ENCODE peak calls at places on chromosome 18, in seven cellular contexts. One of them, this sample, is unnamed.

GRCh38 chr18:75538727-75539126 is 111.2 kb upstream of the SMIM21 start:
- DNase-seq in K562: no peak
- DNase-seq in GM13976: no peak
- DNase-seq in endodermal cell: no peak
- DNase-seq in nephron progenitor cell: no peak
- DNase-seq in heart right ventricle: no peak
- DNase-seq in fibroblast of lung: peak; percentile 79
- DNase-seq in this sample: no peak

GRCh38 chr18:55589625-55590291 is 1.8 kb upstream of the TCF4 start:
- DNase-seq in nephron progenitor cell: peak; percentile 96
- DNase-seq in heart right ventricle: peak; percentile 98
- DNase-seq in endodermal cell: peak; percentile 98
- DNase-seq in fibroblast of lung: peak; percentile 95
- DNase-seq in GM13976: peak; percentile 66
- DNase-seq in K562: peak; percentile 85
- DNase-seq in this sample: peak; percentile 94

GRCh38 chr18:73859998-73860397 is 287.6 kb downstream of the FBXO15 start:
- DNase-seq in heart right ventricle: no peak
- DNase-seq in GM13976: no peak
- DNase-seq in nephron progenitor cell: no peak
- DNase-seq in K562: no peak
- DNase-seq in endodermal cell: no peak
- DNase-seq in fibroblast of lung: no peak
- DNase-seq in this sample: no peak

GRCh38 chr18:3526421-3527354 is 76.7 kb downstream of the TGIF1 start:
- DNase-seq in GM13976: peak; percentile 45
- DNase-seq in nephron progenitor cell: peak; percentile 9
- DNase-seq in endodermal cell: no peak
- DNase-seq in fibroblast of lung: peak; percentile 86
- DNase-seq in heart right ventricle: no peak
- DNase-seq in K562: peak; percentile 79
- DNase-seq in this sample: no peak

GRCh38 chr18:21262979-21263378 is 20.9 kb downstream of the GREB1L start:
- DNase-seq in K562: no peak
- DNase-seq in nephron progenitor cell: no peak
- DNase-seq in heart right ventricle: no peak
- DNase-seq in fibroblast of lung: peak; percentile 20
- DNase-seq in endodermal cell: no peak
- DNase-seq in GM13976: no peak
- DNase-seq in this sample: peak; percentile 64

GRCh38 chr18:79413426-79413825 is 17.7 kb downstream of the NFATC1 start:
- DNase-seq in GM13976: no peak
- DNase-seq in endodermal cell: no peak
- DNase-seq in K562: no peak
- DNase-seq in fibroblast of lung: no peak
- DNase-seq in heart right ventricle: no peak
- DNase-seq in nephron progenitor cell: no peak
- DNase-seq in this sample: no peak

GRCh38 chr18:3402962-3403585 is 46.9 kb upstream of the TGIF1 start:
- DNase-seq in fibroblast of lung: peak; percentile 31
- DNase-seq in endodermal cell: no peak
- DNase-seq in GM13976: no peak
- DNase-seq in K562: no peak
- DNase-seq in nephron progenitor cell: no peak
- DNase-seq in heart right ventricle: no peak
- DNase-seq in this sample: no peak

GRCh38 chr18:79588636-79589481 is 90.7 kb upstream of the CTDP1 start:
- DNase-seq in K562: no peak
- DNase-seq in GM13976: no peak
- DNase-seq in fibroblast of lung: peak; percentile 98
- DNase-seq in nephron progenitor cell: peak; percentile 29
- DNase-seq in heart right ventricle: peak; percentile 86
- DNase-seq in endodermal cell: peak; percentile 72
- DNase-seq in this sample: no peak

GRCh38 chr18:23725827-23726661 is 36.8 kb downstream of the LAMA3 start:
- DNase-seq in heart right ventricle: no peak
- DNase-seq in fibroblast of lung: no peak
- DNase-seq in GM13976: no peak
- DNase-seq in endodermal cell: no peak
- DNase-seq in nephron progenitor cell: no peak
- DNase-seq in K562: no peak
- DNase-seq in this sample: no peak

GRCh38 chr18:58186258-58186948 is 142.4 kb downstream of the NEDD4L start:
- DNase-seq in nephron progenitor cell: no peak
- DNase-seq in GM13976: no peak
- DNase-seq in heart right ventricle: peak; percentile 21
- DNase-seq in endodermal cell: no peak
- DNase-seq in K562: no peak
- DNase-seq in fibroblast of lung: peak; percentile 95
- DNase-seq in this sample: no peak

GRCh38 chr18:78948221-78948620 is 31.4 kb upstream of the SALL3 start:
- DNase-seq in nephron progenitor cell: no peak
- DNase-seq in endodermal cell: no peak
- DNase-seq in K562: no peak
- DNase-seq in fibroblast of lung: no peak
- DNase-seq in heart right ventricle: no peak
- DNase-seq in GM13976: no peak
- DNase-seq in this sample: no peak

GRCh38 chr18:74478316-74478715 is 17.8 kb upstream of the CNDP2 start:
- DNase-seq in fibroblast of lung: no peak
- DNase-seq in endodermal cell: no peak
- DNase-seq in nephron progenitor cell: no peak
- DNase-seq in heart right ventricle: no peak
- DNase-seq in GM13976: no peak
- DNase-seq in K562: no peak
- DNase-seq in this sample: no peak

GRCh38 chr18:22223263-22223960 is 54.0 kb downstream of the GATA6 start:
- DNase-seq in heart right ventricle: peak; percentile 59
- DNase-seq in K562: peak; percentile 64
- DNase-seq in endodermal cell: peak; percentile 85
- DNase-seq in fibroblast of lung: peak; percentile 97
- DNase-seq in GM13976: no peak
- DNase-seq in nephron progenitor cell: no peak
- DNase-seq in this sample: no peak

GRCh38 chr18:26483633-26484032 is 64.7 kb downstream of the KCTD1 start:
- DNase-seq in GM13976: no peak
- DNase-seq in fibroblast of lung: no peak
- DNase-seq in nephron progenitor cell: no peak
- DNase-seq in heart right ventricle: no peak
- DNase-seq in K562: no peak
- DNase-seq in endodermal cell: no peak
- DNase-seq in this sample: no peak

GRCh38 chr18:3265564-3266033 is 3.7 kb downstream of the MYL12B start:
- DNase-seq in fibroblast of lung: peak; percentile 67
- DNase-seq in nephron progenitor cell: no peak
- DNase-seq in GM13976: no peak
- DNase-seq in heart right ventricle: no peak
- DNase-seq in endodermal cell: no peak
- DNase-seq in K562: no peak
- DNase-seq in this sample: no peak

GRCh38 chr18:24631238-24632025 is 171.0 kb downstream of the HRH4 start:
- DNase-seq in nephron progenitor cell: no peak
- DNase-seq in GM13976: no peak
- DNase-seq in K562: no peak
- DNase-seq in heart right ventricle: peak; percentile 45
- DNase-seq in endodermal cell: peak; percentile 58
- DNase-seq in fibroblast of lung: peak; percentile 6
- DNase-seq in this sample: no peak

GRCh38 chr18:28132084-28132483 is 44.8 kb downstream of the CDH2 start:
- DNase-seq in nephron progenitor cell: no peak
- DNase-seq in heart right ventricle: no peak
- DNase-seq in GM13976: no peak
- DNase-seq in endodermal cell: no peak
- DNase-seq in K562: no peak
- DNase-seq in fibroblast of lung: no peak
- DNase-seq in this sample: no peak

GRCh38 chr18:24071779-24072178 is 57.2 kb downstream of the TTC39C start:
- DNase-seq in fibroblast of lung: no peak
- DNase-seq in endodermal cell: no peak
- DNase-seq in K562: no peak
- DNase-seq in heart right ventricle: no peak
- DNase-seq in GM13976: no peak
- DNase-seq in nephron progenitor cell: no peak
- DNase-seq in this sample: no peak

GRCh38 chr18:53004798-53005197 is 664.8 kb downstream of the DCC start:
- DNase-seq in endodermal cell: peak; percentile 42
- DNase-seq in fibroblast of lung: no peak
- DNase-seq in nephron progenitor cell: no peak
- DNase-seq in heart right ventricle: no peak
- DNase-seq in K562: no peak
- DNase-seq in GM13976: no peak
- DNase-seq in this sample: no peak

GRCh38 chr18:44882163-44882881 is 201.6 kb downstream of the SETBP1 start:
- DNase-seq in endodermal cell: no peak
- DNase-seq in heart right ventricle: peak; percentile 35
- DNase-seq in fibroblast of lung: no peak
- DNase-seq in K562: no peak
- DNase-seq in GM13976: no peak
- DNase-seq in nephron progenitor cell: no peak
- DNase-seq in this sample: no peak

GRCh38 chr18:65990174-65990690 is 239.4 kb downstream of the CDH7 start:
- DNase-seq in GM13976: no peak
- DNase-seq in nephron progenitor cell: no peak
- DNase-seq in heart right ventricle: no peak
- DNase-seq in endodermal cell: no peak
- DNase-seq in fibroblast of lung: no peak
- DNase-seq in K562: no peak
- DNase-seq in this sample: no peak

GRCh38 chr18:22214731-22215528 is 45.5 kb downstream of the GATA6 start:
- DNase-seq in heart right ventricle: no peak
- DNase-seq in fibroblast of lung: peak; percentile 41
- DNase-seq in endodermal cell: no peak
- DNase-seq in K562: no peak
- DNase-seq in GM13976: no peak
- DNase-seq in nephron progenitor cell: no peak
- DNase-seq in this sample: no peak

GRCh38 chr18:21997207-21998143 is 171.9 kb upstream of the GATA6 start:
- DNase-seq in GM13976: peak; percentile 71
- DNase-seq in K562: peak; percentile 68
- DNase-seq in fibroblast of lung: peak; percentile 34
- DNase-seq in endodermal cell: peak; percentile 67
- DNase-seq in nephron progenitor cell: no peak
- DNase-seq in heart right ventricle: peak; percentile 20
- DNase-seq in this sample: peak; percentile 20

GRCh38 chr18:57744211-57744694 is 58.9 kb downstream of the ATP8B1 start:
- DNase-seq in heart right ventricle: peak; percentile 14
- DNase-seq in fibroblast of lung: peak; percentile 53
- DNase-seq in GM13976: no peak
- DNase-seq in K562: no peak
- DNase-seq in endodermal cell: no peak
- DNase-seq in nephron progenitor cell: no peak
- DNase-seq in this sample: no peak

GRCh38 chr18:12361770-12362378 is 15.2 kb downstream of the AFG3L2 start:
- DNase-seq in GM13976: no peak
- DNase-seq in fibroblast of lung: peak; percentile 34
- DNase-seq in heart right ventricle: peak; percentile 77
- DNase-seq in K562: no peak
- DNase-seq in endodermal cell: no peak
- DNase-seq in nephron progenitor cell: no peak
- DNase-seq in this sample: no peak

GRCh38 chr18:46447792-46448191 is 209.2 kb downstream of the LOXHD1 start:
- DNase-seq in heart right ventricle: no peak
- DNase-seq in K562: no peak
- DNase-seq in GM13976: no peak
- DNase-seq in nephron progenitor cell: no peak
- DNase-seq in endodermal cell: no peak
- DNase-seq in fibroblast of lung: no peak
- DNase-seq in this sample: no peak

GRCh38 chr18:46448347-46448746 is 208.7 kb downstream of the LOXHD1 start:
- DNase-seq in nephron progenitor cell: no peak
- DNase-seq in endodermal cell: peak; percentile 86
- DNase-seq in heart right ventricle: no peak
- DNase-seq in K562: no peak
- DNase-seq in GM13976: no peak
- DNase-seq in fibroblast of lung: no peak
- DNase-seq in this sample: no peak

GRCh38 chr18:46449033-46449432 is 208.0 kb downstream of the LOXHD1 start:
- DNase-seq in GM13976: no peak
- DNase-seq in nephron progenitor cell: no peak
- DNase-seq in heart right ventricle: no peak
- DNase-seq in endodermal cell: peak; percentile 10
- DNase-seq in fibroblast of lung: peak; percentile 17
- DNase-seq in K562: no peak
- DNase-seq in this sample: no peak

GRCh38 chr18:46447323-46447722 is 209.7 kb downstream of the LOXHD1 start:
- DNase-seq in endodermal cell: no peak
- DNase-seq in heart right ventricle: no peak
- DNase-seq in nephron progenitor cell: no peak
- DNase-seq in GM13976: no peak
- DNase-seq in fibroblast of lung: no peak
- DNase-seq in K562: no peak
- DNase-seq in this sample: no peak

DNA sequence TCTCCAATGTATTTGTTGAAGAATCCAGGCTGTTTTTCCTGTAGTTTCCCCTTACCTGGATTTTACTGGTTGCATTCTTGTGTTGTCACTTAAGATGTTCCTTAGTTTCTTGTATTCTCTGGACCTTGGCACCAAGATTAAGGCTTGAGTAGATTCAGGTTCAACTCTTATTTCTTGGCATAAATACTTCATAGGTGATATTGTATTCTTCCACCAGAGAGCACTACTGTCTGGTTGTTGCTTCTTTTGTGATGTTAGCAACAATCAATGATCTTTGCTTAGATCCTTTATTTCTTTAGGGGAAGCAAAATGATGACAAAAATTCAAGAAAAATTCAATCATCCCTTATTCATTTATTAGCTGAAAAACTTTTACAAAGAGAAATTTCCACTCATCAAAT is 211.1 kb downstream of the LOXHD1 start:
- DNase-seq in nephron progenitor cell: no peak
- DNase-seq in heart right ventricle: no peak
- DNase-seq in fibroblast of lung: no peak
- DNase-seq in GM13976: no peak
- DNase-seq in K562: no peak
- DNase-seq in endodermal cell: no peak
- DNase-seq in this sample: no peak
- TF ChIP-seq CTCF in nephron progenitor cell: no peak
- TF ChIP-seq CTCF in heart right ventricle: no peak
- TF ChIP-seq CTCF in fibroblast of lung: no peak
- TF ChIP-seq CTCF in GM13976: no peak
- TF ChIP-seq CTCF in K562: no peak
- TF ChIP-seq CTCF in endodermal cell: no peak
- TF ChIP-seq CTCF in this sample: no peak

GRCh38 chr18:46464926-46465655 is 191.9 kb downstream of the LOXHD1 start:
- DNase-seq in K562: peak; percentile 10
- DNase-seq in fibroblast of lung: no peak
- DNase-seq in nephron progenitor cell: no peak
- DNase-seq in heart right ventricle: no peak
- DNase-seq in GM13976: no peak
- DNase-seq in endodermal cell: no peak
- DNase-seq in this sample: no peak
- TF ChIP-seq CTCF in K562: peak; percentile 27
- TF ChIP-seq CTCF in fibroblast of lung: no peak
- TF ChIP-seq CTCF in nephron progenitor cell: peak; percentile 35
- TF ChIP-seq CTCF in heart right ventricle: no peak
- TF ChIP-seq CTCF in GM13976: no peak
- TF ChIP-seq CTCF in endodermal cell: peak; percentile 73
- TF ChIP-seq CTCF in this sample: peak; percentile 48

GRCh38 chr18:77749189-77749588 is 499.5 kb downstream of the GALR1 start:
- DNase-seq in GM13976: no peak
- DNase-seq in K562: peak; percentile 26
- DNase-seq in nephron progenitor cell: peak; percentile 68
- DNase-seq in heart right ventricle: no peak
- DNase-seq in endodermal cell: peak; percentile 84
- DNase-seq in fibroblast of lung: no peak
- DNase-seq in this sample: peak; percentile 22
- TF ChIP-seq CTCF in GM13976: peak; percentile 23
- TF ChIP-seq CTCF in K562: peak; percentile 62
- TF ChIP-seq CTCF in nephron progenitor cell: peak; percentile 90
- TF ChIP-seq CTCF in heart right ventricle: peak; percentile 46
- TF ChIP-seq CTCF in endodermal cell: peak; percentile 92
- TF ChIP-seq CTCF in fibroblast of lung: no peak
- TF ChIP-seq CTCF in this sample: peak; percentile 42

GRCh38 chr18:32469190-32469611 is 1.5 kb downstream of the GAREM1 start:
- DNase-seq in K562: no peak
- DNase-seq in nephron progenitor cell: peak; percentile 33
- DNase-seq in GM13976: peak; percentile 13
- DNase-seq in endodermal cell: peak; percentile 65
- DNase-seq in fibroblast of lung: peak; percentile 32
- DNase-seq in heart right ventricle: peak; percentile 30
- DNase-seq in this sample: peak; percentile 10
- TF ChIP-seq CTCF in K562: no peak
- TF ChIP-seq CTCF in nephron progenitor cell: peak; percentile 8
- TF ChIP-seq CTCF in GM13976: no peak
- TF ChIP-seq CTCF in endodermal cell: peak; percentile 48
- TF ChIP-seq CTCF in fibroblast of lung: peak; percentile 11
- TF ChIP-seq CTCF in heart right ventricle: peak; percentile 43
- TF ChIP-seq CTCF in this sample: no peak

This sample was measured in endothelial cell.